ENCODE peak calls at places on chromosomes 7 and 10, in nine cellular contexts. K is activated effector memory CD4-positive, alpha-beta T cell treated with anti-CD3 and anti-CD28 coated beads, Interleukin-2, amount 50 U/mL, for 16 hours; Y is MV-4-11; P is stimulated activated CD8-positive, alpha-beta memory T cell treated with anti-CD3 and anti-CD28 coated beads, Interleukin-7, amount 100 ng/mL, for 24 hours; S is stimulated activated CD4-positive, alpha-beta T cell treated with anti-CD3 and anti-CD28 coated beads, Interleukin-12 subunit alpha, Interleukin-12 subunit beta, amount 100 ng/mL, for 4 hours; J is aorta; E is T-helper 2 cell treated with Interferon-gamma antibody and Interleukin-4, amounts not matched to agents 5 μg/mL and 100 μg/mL, for 36 hours; G is NCI-H774; H is endothelial cell. D is an unnamed sample.

GRCh38 chr10:112898540-112899395 is 51.3 kb upstream of the TCF7L2 start:
- DNase-seq in K (no peak), Y (no peak), P (no peak), S (no peak), J (peak; percentile 44), E (no peak), G (no peak), H (peak; percentile 19), D (no peak)

GRCh38 chr7:127927339-127927679 is 103.9 kb downstream of the LRRC4 start:
- DNase-seq in K (no peak), Y (peak; percentile 23), P (no peak), S (no peak), J (no peak), E (no peak), G (no peak), H (no peak), D (no peak)

GRCh38 chr10:119542357-119542989 is at the start of gene RGS10:
- DNase-seq in K (peak; percentile 93), Y (peak; percentile 80), P (peak; percentile 67), S (peak; percentile 88), J (peak; percentile 92), E (peak; percentile 86), G (no peak), H (peak; percentile 37), D (peak; percentile 71)

GRCh38 chr10:10208156-10208555 is 809.5 kb upstream of the CELF2 start:
- DNase-seq in K (no peak), Y (no peak), P (no peak), S (no peak), J (no peak), E (no peak), G (no peak), H (no peak), D (no peak)

GRCh38 chr10:128097783-128098182 is 28.4 kb downstream of the MKI67 start:
- DNase-seq in K (no peak), Y (no peak), P (no peak), S (no peak), J (no peak), E (no peak), G (no peak), H (no peak), D (no peak)

GRCh38 chr10:89032141-89032814 is 41.7 kb downstream of the FAS start:
- DNase-seq in K (peak; percentile 86), Y (peak; percentile 32), P (peak; percentile 33), S (peak; percentile 54), J (no peak), E (peak; percentile 78), G (no peak), H (no peak), D (no peak)

GRCh38 chr7:13257661-13258060 is 570.2 kb downstream of the ARL4A start:
- DNase-seq in K (no peak), Y (no peak), P (no peak), S (no peak), J (no peak), E (no peak), G (no peak), H (no peak), D (no peak)

GRCh38 chr10:71748671-71749191 is 24.6 kb downstream of the VSIR start:
- DNase-seq in K (peak; percentile 88), Y (peak; percentile 100), P (no peak), S (peak; percentile 59), J (peak; percentile 90), E (peak; percentile 82), G (no peak), H (peak; percentile 45), D (no peak)

GRCh38 chr7:69883399-69883821 is 285.1 kb downstream of the AUTS2 start:
- DNase-seq in K (no peak), Y (no peak), P (no peak), S (no peak), J (no peak), E (no peak), G (no peak), H (no peak), D (no peak)

GRCh38 chr10:125811251-125811650 is 11.8 kb downstream of the UROS start:
- DNase-seq in K (no peak), Y (no peak), P (no peak), S (no peak), J (no peak), E (no peak), G (no peak), H (no peak), D (peak; percentile 9)

GRCh38 chr10:782751-783648 is 93.5 kb upstream of the DIP2C start:
- DNase-seq in K (peak; percentile 37), Y (no peak), P (no peak), S (no peak), J (no peak), E (no peak), G (no peak), H (no peak), D (peak; percentile 6)

GRCh38 chr7:156544199-156544598 is 96.4 kb upstream of the RNF32 start:
- DNase-seq in K (no peak), Y (no peak), P (no peak), S (no peak), J (no peak), E (no peak), G (no peak), H (no peak), D (no peak)

GRCh38 chr10:66321746-66322145 is 604.1 kb upstream of the LRRTM3 start:
- DNase-seq in K (no peak), Y (no peak), P (no peak), S (no peak), J (no peak), E (no peak), G (no peak), H (no peak), D (no peak)

GRCh38 chr7:96021533-96021932 is 249.2 kb downstream of the DYNC1I1 start:
- DNase-seq in K (no peak), Y (no peak), P (no peak), S (no peak), J (no peak), E (no peak), G (no peak), H (no peak), D (no peak)

GRCh38 chr10:61760943-61761824 is 98.5 kb downstream of the CABCOCO1 start:
- DNase-seq in K (no peak), Y (no peak), P (no peak), S (no peak), J (no peak), E (no peak), G (peak; percentile 17), H (no peak), D (no peak)

GRCh38 chr7:150556521-150557138 is 10.6 kb upstream of the GIMAP4 start:
- DNase-seq in K (no peak), Y (peak; percentile 9), P (no peak), S (no peak), J (no peak), E (no peak), G (no peak), H (no peak), D (no peak)

GRCh38 chr10:75378403-75378802 is 23.2 kb downstream of the ZNF503 start:
- DNase-seq in K (no peak), Y (no peak), P (no peak), S (no peak), J (no peak), E (no peak), G (no peak), H (no peak), D (no peak)

GRCh38 chr10:27457261-27457945 is 46.7 kb upstream of the RAB18 start:
- DNase-seq in K (no peak), Y (peak; percentile 29), P (no peak), S (no peak), J (no peak), E (no peak), G (no peak), H (no peak), D (no peak)